ENCODE peak calls at places on chromosomes 13 and 19, in five cellular contexts. N is left lung; U is CD8-positive, alpha-beta memory T cell; R is dorsolateral prefrontal cortex; T is sigmoid colon. J is an unnamed sample.

GRCh38 chr13:99528547-99528946 is 27.3 kb downstream of the TM9SF2 start:
- DNase-seq in R (peak; percentile 28), U (peak; percentile 26), T (no peak), N (no peak), J (peak; percentile 15)

GRCh38 chr13:90690458-90691063 is 656.9 kb upstream of the MIR17HG start:
- DNase-seq in T (no peak), U (no peak), R (no peak), N (no peak), J (no peak)

GRCh38 chr19:12648088-12648487 is 18.5 kb downstream of the MAN2B1 start:
- DNase-seq in T (no peak), U (no peak), N (peak; percentile 83), R (no peak), J (no peak)

GRCh38 chr19:12995596-12996541 is 594 bp downstream of the NFIX start:
- DNase-seq in R (peak; percentile 23), U (no peak), N (no peak), T (no peak), J (no peak)

GRCh38 chr19:48308695-48309586 is 16.4 kb upstream of the EMP3 start:
- DNase-seq in R (no peak), T (no peak), U (no peak), N (no peak), J (no peak)

GRCh38 chr13:69092615-69093322 is 1014.9 kb upstream of the ATXN8OS start:
- DNase-seq in T (no peak), U (no peak), N (no peak), R (no peak), J (no peak)

GRCh38 chr13:41179593-41180250 is 14.6 kb downstream of the KBTBD7 start:
- DNase-seq in T (no peak), U (no peak), N (no peak), R (no peak), J (no peak)

GRCh38 chr19:34429553-34429952 is 1.4 kb downstream of the UBA2 start:
- DNase-seq in N (no peak), T (no peak), R (no peak), U (no peak), J (no peak)

GRCh38 chr19:15427350-15427700 is 8.5 kb upstream of the AKAP8L start:
- DNase-seq in R (no peak), U (no peak), T (no peak), N (no peak), J (no peak)

GRCh38 chr19:3589439-3589838 is 4.2 kb downstream of the GIPC3 start:
- DNase-seq in N (no peak), R (no peak), U (no peak), T (no peak), J (no peak)

GRCh38 chr13:112450567-112451240 is 74.5 kb downstream of the SPACA7 start:
- DNase-seq in N (no peak), T (no peak), R (no peak), U (no peak), J (no peak)

GRCh38 chr19:9917322-9917721 is 19.0 kb downstream of the OLFM2 start:
- DNase-seq in U (no peak), R (peak; percentile 12), T (no peak), N (no peak), J (no peak)

GRCh38 chr19:45451181-45451849 is 16.5 kb upstream of the FOSB start:
- DNase-seq in N (no peak), T (peak; percentile 83), R (no peak), U (peak; percentile 77), J (peak; percentile 40)

GRCh38 chr13:29948246-29948645 is 97.8 kb upstream of the UBL3 start:
- DNase-seq in T (no peak), R (no peak), N (no peak), U (no peak), J (no peak)

GRCh38 chr19:8161135-8161646 is 11.8 kb upstream of the FBN3 start:
- DNase-seq in N (no peak), T (no peak), R (peak; percentile 21), U (no peak), J (no peak)

GRCh38 chr13:59236309-59236939 is 927.3 kb downstream of the DIAPH3 start:
- DNase-seq in T (no peak), U (no peak), N (no peak), R (no peak), J (no peak)

GRCh38 chr13:33637978-33638743 is 179.8 kb upstream of the RFC3 start:
- DNase-seq in R (no peak), N (no peak), U (no peak), T (no peak), J (no peak)

GRCh38 chr19:11091343-11092153 is 2.3 kb downstream of the LDLR start:
- DNase-seq in U (peak; percentile 66), N (no peak), R (peak; percentile 28), T (peak; percentile 89), J (peak; percentile 40)

GRCh38 chr19:4512070-4512469 is 6.2 kb downstream of the PLIN4 start:
- DNase-seq in N (peak; percentile 47), R (no peak), T (no peak), U (no peak), J (no peak)

GRCh38 chr19:18860302-18860700 is 28.5 kb downstream of the UPF1 start:
- DNase-seq in R (no peak), U (no peak), N (no peak), T (no peak), J (no peak)

GRCh38 chr13:113151745-113152707 is 6.4 kb upstream of the PROZ start:
- DNase-seq in N (no peak), U (peak; percentile 11), R (no peak), T (no peak), J (no peak)

GRCh38 chr13:51519839-51520238 is 64.4 kb upstream of the WDFY2 start:
- DNase-seq in T (no peak), R (peak; percentile 79), U (no peak), N (no peak), J (no peak)

GRCh38 chr19:19627716-19628498 is at the start of gene LPAR2:
- DNase-seq in R (no peak), N (peak; percentile 91), U (peak; percentile 83), T (no peak), J (peak; percentile 85)

DNA sequence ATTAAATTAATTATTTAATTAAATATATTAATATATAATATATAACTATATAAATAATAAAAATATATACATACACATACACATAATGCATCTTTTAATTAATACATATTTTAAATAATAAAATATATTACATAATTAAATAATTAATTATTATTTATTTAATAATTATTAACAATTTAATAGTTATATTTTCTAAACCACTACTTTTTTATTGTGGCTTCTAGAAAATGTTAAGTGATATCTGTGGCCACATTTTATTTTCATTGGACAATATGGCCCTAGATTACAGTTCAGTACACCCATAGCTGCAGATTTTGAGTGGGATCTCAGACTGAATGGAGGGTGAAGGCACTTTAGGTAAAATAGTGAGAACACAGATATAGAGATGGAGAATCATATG is 335.7 kb downstream of the NALCN start:
- DNase-seq in N (no peak), U (no peak), T (no peak), R (no peak), J (no peak)
- H3K27ac ChIP-seq in N (no peak overlapping the region), U (no peak overlapping the region), T (no peak overlapping the region), R (no peak overlapping the region), J (no peak overlapping the region)

GRCh38 chr13:25966086-25966485 is 85.7 kb downstream of the SHISA2 start:
- DNase-seq in N (no peak), R (no peak), U (no peak), T (no peak), J (no peak)
- H3K27me3 ChIP-seq in N (no peaks in the 10 kb centered on the region), R (no peaks in the 10 kb centered on the region), U (no peaks in the 10 kb centered on the region), T (no peaks in the 10 kb centered on the region), J (no peaks in the 10 kb centered on the region)

DNA sequence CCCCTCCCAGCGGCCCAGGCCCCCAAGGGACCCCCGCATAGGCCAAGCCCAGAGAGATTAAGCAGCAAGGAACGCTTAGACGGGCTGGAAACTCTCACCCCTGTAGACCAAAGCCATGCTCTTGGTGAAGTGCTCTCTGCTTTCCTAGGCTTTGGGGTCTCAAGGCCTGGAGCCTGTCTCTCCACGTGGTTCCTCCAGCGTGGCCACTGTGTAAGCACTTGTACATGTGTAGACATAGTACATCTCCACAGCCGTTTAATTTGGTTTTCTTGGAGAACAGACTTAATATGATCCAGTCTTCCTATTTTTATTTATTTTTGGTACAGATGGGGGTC is 1.1 kb downstream of the NUDT19 start:
- DNase-seq in T (no peak), U (peak; percentile 16), N (no peak), R (no peak), J (no peak)
- H3K27ac ChIP-seq in T (peak overlapping the region; percentile 87), U (peak overlapping the region; percentile 77), N (peak overlapping the region; percentile 85), R (no peak overlapping the region), J (peak overlapping the region; percentile 29)

DNA sequence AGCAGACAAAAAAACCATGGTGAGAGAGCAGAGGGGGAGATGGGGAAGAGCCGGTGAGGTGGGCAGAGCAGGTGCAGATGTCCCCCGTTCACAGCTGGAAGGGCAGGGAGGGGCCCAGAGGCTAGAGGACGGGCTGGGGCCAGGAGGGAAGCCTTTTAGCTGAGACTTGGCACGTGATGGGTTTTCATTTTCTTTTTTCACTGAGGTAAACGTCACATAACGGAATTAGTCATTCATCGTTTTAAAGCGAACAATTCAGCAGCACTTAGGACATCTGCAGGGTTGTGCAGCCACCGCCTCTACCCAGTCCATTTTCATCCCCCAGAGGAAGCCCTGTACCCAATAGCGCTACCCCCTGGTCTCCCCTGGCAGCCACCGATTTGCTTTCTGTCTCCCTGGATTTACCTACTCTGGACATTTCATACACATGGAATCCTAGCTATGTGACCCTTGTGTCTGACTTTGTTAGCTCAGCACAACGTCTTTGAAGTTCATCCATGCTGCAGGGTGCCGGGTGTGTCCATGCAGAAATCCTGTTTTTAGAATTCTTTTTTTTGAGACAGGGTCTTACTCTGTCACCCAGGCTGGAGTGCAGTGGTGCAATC is 16.0 kb upstream of the EMC10 start:
- DNase-seq in N (peak; percentile 22), T (no peak), R (no peak), U (no peak), J (no peak)
- H3K27me3 ChIP-seq in N (peaks cover 19% of the 10 kb centered on the region), T (peaks cover 4% of the 10 kb centered on the region), R (peaks cover 9% of the 10 kb centered on the region), U (no peaks in the 10 kb centered on the region), J (peaks cover 19% of the 10 kb centered on the region)

J was measured in CD4-positive, alpha-beta T cell.